ENCODE peak calls at places on chromosomes 13 and 19, in four cellular contexts. One of them, this sample, is unnamed.

GRCh38 chr19:48123907-48124675 is 13.5 kb upstream of the PLA2G4C start:
- DNase-seq in pancreas: no peak
- DNase-seq in fibroblast of villous mesenchyme: peak
- DNase-seq in gastrocnemius medialis: no peak
- DNase-seq in this sample: peak

GRCh38 chr13:42574435-42575311 is 721 bp downstream of the TNFSF11 start:
- DNase-seq in gastrocnemius medialis: no peak
- DNase-seq in fibroblast of villous mesenchyme: no peak
- DNase-seq in pancreas: no peak
- DNase-seq in this sample: no peak

GRCh38 chr19:53580871-53581835 is 43.2 kb downstream of the ZNF331 start:
- DNase-seq in pancreas: no peak
- DNase-seq in fibroblast of villous mesenchyme: no peak
- DNase-seq in gastrocnemius medialis: no peak
- DNase-seq in this sample: no peak

GRCh38 chr13:107258599-107259187 is 690.8 kb upstream of the ARGLU1 start:
- DNase-seq in gastrocnemius medialis: no peak
- DNase-seq in pancreas: no peak
- DNase-seq in fibroblast of villous mesenchyme: peak
- DNase-seq in this sample: peak

GRCh38 chr13:95660981-95661581 is 15.9 kb upstream of the DNAJC3 start:
- DNase-seq in gastrocnemius medialis: no peak
- DNase-seq in fibroblast of villous mesenchyme: peak
- DNase-seq in pancreas: no peak
- DNase-seq in this sample: peak

GRCh38 chr19:56141416-56141992 is 417 bp downstream of the ZNF444 start:
- DNase-seq in gastrocnemius medialis: no peak
- DNase-seq in pancreas: no peak
- DNase-seq in fibroblast of villous mesenchyme: no peak
- DNase-seq in this sample: no peak

GRCh38 chr13:111561091-111561778 is 240.8 kb downstream of the TEX29 start:
- DNase-seq in pancreas: no peak
- DNase-seq in fibroblast of villous mesenchyme: no peak
- DNase-seq in gastrocnemius medialis: no peak
- DNase-seq in this sample: no peak

GRCh38 chr13:23433171-23434153 is at the start of gene SACS:
- DNase-seq in gastrocnemius medialis: peak
- DNase-seq in pancreas: peak
- DNase-seq in fibroblast of villous mesenchyme: peak
- DNase-seq in this sample: peak

GRCh38 chr19:31334101-31334848 is 15.0 kb downstream of the TSHZ3 start:
- DNase-seq in gastrocnemius medialis: no peak
- DNase-seq in fibroblast of villous mesenchyme: peak
- DNase-seq in pancreas: no peak
- DNase-seq in this sample: peak

GRCh38 chr13:32610538-32610937 is 24.3 kb downstream of the PDS5B start:
- DNase-seq in pancreas: no peak
- DNase-seq in fibroblast of villous mesenchyme: no peak
- DNase-seq in gastrocnemius medialis: no peak
- DNase-seq in this sample: no peak

GRCh38 chr13:110645750-110646149 is 30.4 kb downstream of the NAXD start:
- DNase-seq in pancreas: no peak
- DNase-seq in gastrocnemius medialis: no peak
- DNase-seq in fibroblast of villous mesenchyme: no peak
- DNase-seq in this sample: no peak

GRCh38 chr13:33931397-33931987 is 113.5 kb downstream of the RFC3 start:
- DNase-seq in fibroblast of villous mesenchyme: peak
- DNase-seq in gastrocnemius medialis: no peak
- DNase-seq in pancreas: no peak
- DNase-seq in this sample: peak

GRCh38 chr19:38079926-38080380 is 144.1 kb downstream of the DPF1 start:
- DNase-seq in pancreas: peak
- DNase-seq in fibroblast of villous mesenchyme: peak
- DNase-seq in gastrocnemius medialis: no peak
- DNase-seq in this sample: peak

GRCh38 chr19:44579663-44580365 is 33.5 kb upstream of the IGSF23 start:
- DNase-seq in fibroblast of villous mesenchyme: no peak
- DNase-seq in pancreas: no peak
- DNase-seq in gastrocnemius medialis: no peak
- DNase-seq in this sample: no peak

GRCh38 chr19:44585371-44586141 is 27.8 kb upstream of the IGSF23 start:
- DNase-seq in fibroblast of villous mesenchyme: peak
- DNase-seq in pancreas: no peak
- DNase-seq in gastrocnemius medialis: no peak
- DNase-seq in this sample: peak

GRCh38 chr19:44581288-44581687 is 32.1 kb upstream of the IGSF23 start:
- DNase-seq in pancreas: no peak
- DNase-seq in fibroblast of villous mesenchyme: no peak
- DNase-seq in gastrocnemius medialis: no peak
- DNase-seq in this sample: no peak

GRCh38 chr19:44580366-44580895 is 32.9 kb upstream of the IGSF23 start:
- DNase-seq in fibroblast of villous mesenchyme: no peak
- DNase-seq in gastrocnemius medialis: no peak
- DNase-seq in pancreas: no peak
- DNase-seq in this sample: no peak

GRCh38 chr19:44582581-44583265 is 30.6 kb upstream of the IGSF23 start:
- DNase-seq in gastrocnemius medialis: no peak
- DNase-seq in fibroblast of villous mesenchyme: peak
- DNase-seq in pancreas: no peak
- DNase-seq in this sample: peak
- TF ChIP-seq CTCF in gastrocnemius medialis: peak
- TF ChIP-seq CTCF in fibroblast of villous mesenchyme: peak
- TF ChIP-seq CTCF in pancreas: peak
- TF ChIP-seq CTCF in this sample: peak

GRCh38 chr19:18894254-18895037 is 1.5 kb downstream of the CERS1 start:
- DNase-seq in fibroblast of villous mesenchyme: no peak
- DNase-seq in pancreas: no peak
- DNase-seq in gastrocnemius medialis: no peak
- DNase-seq in this sample: peak
- H3K4me3 ChIP-seq in fibroblast of villous mesenchyme: no peak
- H3K4me3 ChIP-seq in pancreas: peak
- H3K4me3 ChIP-seq in gastrocnemius medialis: peak
- H3K4me3 ChIP-seq in this sample: peak

GRCh38 chr19:40136818-40137217 is 46.1 kb upstream of the ZNF780A start:
- DNase-seq in gastrocnemius medialis: no peak
- DNase-seq in pancreas: no peak
- DNase-seq in fibroblast of villous mesenchyme: no peak
- DNase-seq in this sample: no peak
- TF ChIP-seq CTCF in gastrocnemius medialis: no peak
- TF ChIP-seq CTCF in pancreas: no peak
- TF ChIP-seq CTCF in fibroblast of villous mesenchyme: no peak
- TF ChIP-seq CTCF in this sample: peak

GRCh38 chr19:6392219-6393073 is 518 bp downstream of the GTF2F1 start:
- DNase-seq in pancreas: no peak
- DNase-seq in fibroblast of villous mesenchyme: no peak
- DNase-seq in gastrocnemius medialis: no peak
- DNase-seq in this sample: no peak
- H3K4me3 ChIP-seq in pancreas: peak
- H3K4me3 ChIP-seq in fibroblast of villous mesenchyme: peak
- H3K4me3 ChIP-seq in gastrocnemius medialis: peak
- H3K4me3 ChIP-seq in this sample: peak

GRCh38 chr19:50495020-50495531 is 15.9 kb downstream of the JOSD2 start:
- DNase-seq in fibroblast of villous mesenchyme: no peak
- DNase-seq in gastrocnemius medialis: no peak
- DNase-seq in pancreas: no peak
- DNase-seq in this sample: no peak
- TF ChIP-seq CTCF in fibroblast of villous mesenchyme: no peak
- TF ChIP-seq CTCF in gastrocnemius medialis: no peak
- TF ChIP-seq CTCF in pancreas: no peak
- TF ChIP-seq CTCF in this sample: no peak

This sample was measured in fibroblast of pulmonary artery.